ENCODE peak calls at places on chromosome 6, in nine cellular contexts. G is dorsolateral prefrontal cortex; V is Panc1; T is CD4-positive, alpha-beta memory T cell; Q is GM23338; B is CD4-positive, CD25-positive, alpha-beta regulatory T cell; Z is right atrium auricular region; K is IMR-90; D is OCI-LY7. P is an unnamed sample.

GRCh38 chr6:158817298-158818007 is 1.7 kb downstream of the EZR start:
- DNase-seq in V (no peak), T (peak; percentile 51), B (no peak), D (peak; percentile 58), K (peak; percentile 48), Z (peak; percentile 79), Q (peak; percentile 53), G (no peak), P (no peak)

GRCh38 chr6:126069457-126069856 is 83.1 kb downstream of the TRMT11 start:
- DNase-seq in T (no peak), B (no peak), G (peak; percentile 41), K (no peak), Q (no peak), V (no peak), D (no peak), Z (no peak), P (peak; percentile 1)

GRCh38 chr6:3072798-3073197 is 4.5 kb downstream of the RIPK1 start:
- DNase-seq in G (no peak), Q (no peak), V (no peak), T (no peak), K (no peak), Z (no peak), D (no peak), B (no peak), P (no peak)

GRCh38 chr6:138503881-138504680 is 4.8 kb upstream of the NHSL1 start:
- DNase-seq in D (no peak), V (no peak), G (no peak), Z (no peak), B (no peak), T (no peak), K (no peak), Q (no peak), P (no peak)

GRCh38 chr6:152471459-152472070 is 165.6 kb downstream of the SYNE1 start:
- DNase-seq in K (peak; percentile 49), Q (no peak), B (no peak), G (no peak), D (no peak), Z (no peak), V (no peak), T (no peak), P (no peak)

GRCh38 chr6:152170702-152171667 is 363.5 kb downstream of the ESR1 start:
- DNase-seq in V (no peak), K (peak; percentile 75), Z (no peak), Q (peak; percentile 6), B (peak; percentile 44), T (peak; percentile 71), D (no peak), G (no peak), P (no peak)

GRCh38 chr6:121436966-121437756 is 1.7 kb downstream of the GJA1 start:
- DNase-seq in D (no peak), B (no peak), G (no peak), V (no peak), Q (peak; percentile 68), T (no peak), Z (no peak), K (peak; percentile 40), P (no peak)

GRCh38 chr6:14616611-14617010 is 499.0 kb downstream of the CD83 start:
- DNase-seq in Q (no peak), D (no peak), Z (no peak), V (no peak), G (no peak), K (no peak), T (no peak), B (no peak), P (no peak)

GRCh38 chr6:6711832-6712231 is 123.3 kb downstream of the LY86 start:
- DNase-seq in V (no peak), T (peak; percentile 2), B (no peak), Q (no peak), D (peak; percentile 37), G (no peak), Z (no peak), K (no peak), P (no peak)

GRCh38 chr6:53326372-53327016 is 22.3 kb downstream of the ELOVL5 start:
- DNase-seq in K (peak; percentile 98), T (no peak), Z (no peak), V (peak; percentile 85), G (no peak), Q (no peak), D (no peak), B (no peak), P (no peak)

GRCh38 chr6:13302291-13302690 is 26.0 kb downstream of the TBC1D7 start:
- DNase-seq in Q (no peak), G (peak; percentile 60), D (no peak), T (no peak), V (no peak), B (no peak), K (no peak), Z (peak; percentile 56), P (peak; percentile 36)

GRCh38 chr6:13304101-13304500 is 24.2 kb downstream of the TBC1D7 start:
- DNase-seq in D (no peak), Q (no peak), B (no peak), K (no peak), V (no peak), Z (peak; percentile 28), T (no peak), G (no peak), P (no peak)

GRCh38 chr6:13304580-13305255 is 23.6 kb downstream of the TBC1D7 start:
- DNase-seq in Q (no peak), V (no peak), G (no peak), Z (peak; percentile 28), B (no peak), D (peak; percentile 78), K (no peak), T (no peak), P (no peak)

GRCh38 chr6:13303668-13304017 is 24.7 kb downstream of the TBC1D7 start:
- DNase-seq in Z (peak; percentile 80), K (peak; percentile 81), D (peak; percentile 73), T (peak; percentile 3), Q (no peak), V (no peak), B (no peak), G (no peak), P (peak; percentile 57)

GRCh38 chr6:13302751-13303667 is 25.3 kb downstream of the TBC1D7 start:
- DNase-seq in Q (no peak), D (peak; percentile 33), T (peak; percentile 22), B (peak; percentile 8), Z (peak; percentile 75), G (no peak), V (peak; percentile 52), K (peak; percentile 98), P (peak; percentile 69)
- H3K27ac ChIP-seq in Q (no peak overlapping the region), D (peak overlapping the region; percentile 65), T (no peak overlapping the region), B (no peak overlapping the region), Z (peak overlapping the region; percentile 71), G (peak overlapping the region; percentile 89), V (no peak overlapping the region), K (peak overlapping the region; percentile 84), P (peak overlapping the region; percentile 85)

GRCh38 chr6:20118877-20119276 is 93.4 kb downstream of the MBOAT1 start:
- DNase-seq in B (no peak), V (no peak), T (no peak), K (no peak), Q (peak; percentile 7), Z (no peak), D (no peak), G (no peak), P (no peak)
- H3K27ac ChIP-seq in B (no peak overlapping the region), V (no peak overlapping the region), T (no peak overlapping the region), K (no peak overlapping the region), Q (no peak overlapping the region), Z (peak overlapping the region; percentile 77), D (no peak overlapping the region), G (no peak overlapping the region), P (no peak overlapping the region)

DNA sequence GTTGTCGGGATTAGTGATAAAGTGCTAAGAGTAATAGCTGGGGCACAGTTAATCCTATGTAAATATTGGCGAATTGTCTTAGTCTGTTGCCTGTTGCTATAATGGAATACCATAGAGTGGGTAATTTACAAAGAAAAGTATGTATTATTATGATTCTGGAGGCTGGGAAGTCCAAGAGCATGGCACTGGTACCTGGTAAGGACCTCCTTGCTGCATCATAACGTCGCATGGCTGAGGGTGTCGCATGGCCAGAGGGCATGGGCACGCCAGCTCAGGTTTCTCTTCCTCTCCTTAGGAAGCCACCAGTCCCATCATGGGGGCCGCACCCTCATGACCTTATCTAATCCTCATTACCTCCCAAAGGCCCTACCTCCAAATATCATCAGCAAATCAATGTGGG is 29.7 kb downstream of the IRF4 start:
- DNase-seq in Z (no peak), B (no peak), K (no peak), T (no peak), D (no peak), G (no peak), Q (no peak), V (no peak), P (no peak)
- H3K27ac ChIP-seq in Z (no peak overlapping the region), B (no peak overlapping the region), K (no peak overlapping the region), T (no peak overlapping the region), D (no peak overlapping the region), G (no peak overlapping the region), Q (no peak overlapping the region), V (no peak overlapping the region), P (no peak overlapping the region)

GRCh38 chr6:31531162-31531561 is 2.4 kb downstream of the MCCD1 start:
- DNase-seq in K (no peak), T (no peak), V (no peak), G (no peak), B (no peak), Q (no peak), Z (no peak), D (no peak), P (no peak)
- H3K27ac ChIP-seq in K (no peak overlapping the region), T (no peak overlapping the region), V (no peak overlapping the region), G (no peak overlapping the region), B (no peak overlapping the region), Q (no peak overlapping the region), Z (no peak overlapping the region), D (no peak overlapping the region), P (no peak overlapping the region)

DNA sequence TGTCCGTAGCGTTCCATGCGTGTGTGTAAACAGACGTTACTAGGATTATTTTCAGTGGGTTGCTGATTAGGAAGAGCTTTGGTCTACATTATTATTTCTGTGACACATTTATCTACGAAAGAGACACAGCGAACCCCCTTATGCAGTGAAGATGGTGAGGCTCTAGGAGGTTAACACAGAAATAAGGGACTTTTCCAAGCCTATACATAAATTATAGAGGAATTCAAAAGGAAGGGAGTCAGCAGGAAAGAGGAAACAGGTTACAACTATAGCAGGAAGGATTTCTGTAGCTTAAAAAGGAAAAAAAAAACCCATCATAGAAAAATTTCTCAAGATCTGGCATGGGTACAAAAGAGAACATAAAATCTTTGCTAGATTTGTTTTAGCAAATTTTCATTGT is 12.9 kb upstream of the RPS6KA2 start:
- DNase-seq in B (no peak), T (no peak), G (no peak), V (no peak), D (no peak), Z (no peak), K (no peak), Q (no peak), P (no peak)
- H3K27ac ChIP-seq in B (no peak overlapping the region), T (no peak overlapping the region), G (no peak overlapping the region), V (no peak overlapping the region), D (no peak overlapping the region), Z (peak overlapping the region; percentile 60), K (no peak overlapping the region), Q (no peak overlapping the region), P (no peak overlapping the region)